ENCODE peak calls at places on chromosomes 12 and 14, in six cellular contexts. One of them, this sample, is unnamed.

GRCh38 chr14:101494826-101495225 is 66.5 kb upstream of the DIO3 start:
- DNase-seq in cardiac muscle cell: no peak
- DNase-seq in heart left ventricle: no peak
- DNase-seq in tibial nerve: peak
- DNase-seq in mammary epithelial cell: no peak
- DNase-seq in A673: no peak
- DNase-seq in this sample: no peak

GRCh38 chr14:69093551-69094421 is 59.1 kb downstream of the DCAF5 start:
- DNase-seq in cardiac muscle cell: peak
- DNase-seq in A673: peak
- DNase-seq in mammary epithelial cell: peak
- DNase-seq in heart left ventricle: no peak
- DNase-seq in tibial nerve: no peak
- DNase-seq in this sample: no peak

GRCh38 chr12:7905071-7905470 is 30.9 kb downstream of the SLC2A3 start:
- DNase-seq in tibial nerve: no peak
- DNase-seq in A673: peak
- DNase-seq in mammary epithelial cell: no peak
- DNase-seq in cardiac muscle cell: peak
- DNase-seq in heart left ventricle: no peak
- DNase-seq in this sample: no peak

GRCh38 chr12:109147954-109148353 is 31.6 kb downstream of the ACACB start:
- DNase-seq in cardiac muscle cell: peak
- DNase-seq in heart left ventricle: peak
- DNase-seq in A673: no peak
- DNase-seq in tibial nerve: no peak
- DNase-seq in mammary epithelial cell: no peak
- DNase-seq in this sample: no peak

GRCh38 chr12:8664228-8664963 is 1.8 kb upstream of the MFAP5 start:
- DNase-seq in cardiac muscle cell: no peak
- DNase-seq in heart left ventricle: peak
- DNase-seq in mammary epithelial cell: no peak
- DNase-seq in tibial nerve: peak
- DNase-seq in A673: no peak
- DNase-seq in this sample: no peak

GRCh38 chr14:54564071-54564798 is 2.7 kb upstream of the SAMD4A start:
- DNase-seq in tibial nerve: no peak
- DNase-seq in A673: peak
- DNase-seq in mammary epithelial cell: no peak
- DNase-seq in heart left ventricle: no peak
- DNase-seq in cardiac muscle cell: peak
- DNase-seq in this sample: peak

GRCh38 chr12:68358532-68359485 is 26.6 kb upstream of the MDM1 start:
- DNase-seq in cardiac muscle cell: peak
- DNase-seq in mammary epithelial cell: peak
- DNase-seq in A673: peak
- DNase-seq in tibial nerve: peak
- DNase-seq in heart left ventricle: peak
- DNase-seq in this sample: peak

GRCh38 chr12:40959041-40959440 is 229.1 kb upstream of the PDZRN4 start:
- DNase-seq in A673: no peak
- DNase-seq in cardiac muscle cell: no peak
- DNase-seq in mammary epithelial cell: peak
- DNase-seq in tibial nerve: no peak
- DNase-seq in heart left ventricle: no peak
- DNase-seq in this sample: no peak

GRCh38 chr12:108478611-108479010 is 36.5 kb upstream of the FICD start:
- DNase-seq in A673: peak
- DNase-seq in tibial nerve: no peak
- DNase-seq in mammary epithelial cell: no peak
- DNase-seq in cardiac muscle cell: no peak
- DNase-seq in heart left ventricle: no peak
- DNase-seq in this sample: no peak

GRCh38 chr12:132162508-132163031 is 18.3 kb downstream of the NOC4L start:
- DNase-seq in heart left ventricle: no peak
- DNase-seq in A673: no peak
- DNase-seq in cardiac muscle cell: peak
- DNase-seq in tibial nerve: no peak
- DNase-seq in mammary epithelial cell: peak
- DNase-seq in this sample: no peak

GRCh38 chr12:112843272-112843671 is 51.7 kb downstream of the RPH3A start:
- DNase-seq in heart left ventricle: no peak
- DNase-seq in cardiac muscle cell: peak
- DNase-seq in tibial nerve: no peak
- DNase-seq in A673: peak
- DNase-seq in mammary epithelial cell: no peak
- DNase-seq in this sample: no peak

GRCh38 chr14:71693373-71693772 is 238.9 kb upstream of the RGS6 start:
- DNase-seq in cardiac muscle cell: peak
- DNase-seq in mammary epithelial cell: no peak
- DNase-seq in heart left ventricle: no peak
- DNase-seq in tibial nerve: no peak
- DNase-seq in A673: peak
- DNase-seq in this sample: no peak

DNA sequence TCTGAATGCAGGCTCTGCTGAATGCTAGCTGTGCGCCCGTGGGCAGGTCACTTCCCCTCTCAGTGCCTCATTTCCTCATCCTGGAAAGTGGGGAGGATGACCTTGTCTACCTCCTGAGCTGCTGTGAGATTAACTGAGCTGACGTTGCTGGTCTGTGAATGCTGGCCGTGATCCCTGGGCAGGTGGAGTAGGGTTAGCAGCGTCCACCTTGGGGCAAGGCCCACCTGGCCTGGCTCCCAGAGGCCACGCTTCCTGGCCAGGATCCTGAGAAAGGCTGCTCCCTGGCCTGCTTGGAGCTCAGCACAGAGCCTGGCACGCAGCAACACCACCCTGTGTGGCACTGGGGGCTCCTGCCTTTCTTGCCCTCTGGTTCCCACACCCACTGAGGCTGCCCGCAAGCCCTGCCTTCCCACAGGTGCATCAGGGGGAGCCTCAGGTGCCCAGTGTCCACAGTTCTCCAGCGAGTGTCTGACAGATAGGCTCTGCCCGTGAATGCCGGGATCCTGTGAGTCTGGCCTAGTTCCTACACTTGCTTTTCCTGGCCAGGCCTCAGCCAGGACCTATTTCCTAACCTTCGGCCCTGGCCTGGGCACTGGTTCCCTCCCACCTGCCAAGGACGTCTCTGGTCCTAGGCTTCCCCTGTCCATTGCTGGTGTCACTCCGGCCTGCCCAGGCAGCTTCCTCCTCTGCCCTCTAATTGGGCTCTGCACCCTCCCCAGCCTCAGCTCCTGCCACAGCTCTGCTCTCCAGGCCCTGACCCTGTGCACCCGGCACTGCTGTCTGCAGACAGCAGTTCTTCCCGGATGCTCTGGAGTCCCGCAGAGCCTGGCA is 37.2 kb upstream of the TDRD9 start:
- DNase-seq in mammary epithelial cell: no peak
- DNase-seq in A673: no peak
- DNase-seq in cardiac muscle cell: no peak
- DNase-seq in tibial nerve: no peak
- DNase-seq in heart left ventricle: no peak
- DNase-seq in this sample: no peak
- TF ChIP-seq CTCF in mammary epithelial cell: no peak
- TF ChIP-seq CTCF in A673: no peak
- TF ChIP-seq CTCF in cardiac muscle cell: no peak
- TF ChIP-seq CTCF in tibial nerve: no peak
- TF ChIP-seq CTCF in heart left ventricle: no peak
- TF ChIP-seq CTCF in this sample: no peak

DNA sequence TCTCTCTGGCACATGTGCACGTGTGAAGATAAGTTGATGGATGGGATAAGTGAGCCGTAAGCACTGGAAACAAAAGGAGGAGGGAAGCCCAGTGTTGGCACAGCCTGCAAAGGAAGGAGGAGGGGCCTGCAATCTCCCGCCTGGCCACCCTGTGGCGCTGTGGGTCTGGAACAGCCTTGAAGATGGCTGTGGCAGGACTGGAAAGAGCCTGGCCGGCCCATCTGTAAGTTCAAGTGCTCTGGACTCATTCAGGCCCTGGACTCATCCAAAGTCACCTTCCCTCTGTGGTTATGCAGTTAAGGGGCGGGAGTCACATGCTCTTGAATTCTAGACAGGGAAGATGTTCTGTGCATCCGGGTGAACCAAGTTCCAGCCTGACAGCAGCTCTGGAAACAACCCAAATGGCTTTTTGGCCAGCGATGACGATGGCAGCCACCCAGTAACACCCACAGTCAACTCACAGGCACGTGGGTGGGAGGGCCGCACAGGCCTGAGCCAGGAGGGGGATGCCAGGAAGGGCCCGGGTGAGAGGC is 50.4 kb downstream of the CHGA start:
- DNase-seq in tibial nerve: peak
- DNase-seq in A673: peak
- DNase-seq in heart left ventricle: peak
- DNase-seq in mammary epithelial cell: peak
- DNase-seq in cardiac muscle cell: peak
- DNase-seq in this sample: peak
- H3K27ac ChIP-seq in tibial nerve: peak
- H3K27ac ChIP-seq in A673: no peak
- H3K27ac ChIP-seq in heart left ventricle: peak
- H3K27ac ChIP-seq in mammary epithelial cell: no peak
- H3K27ac ChIP-seq in cardiac muscle cell: no peak
- H3K27ac ChIP-seq in this sample: peak

GRCh38 chr14:22793976-22794375 is 21.3 kb downstream of the SLC7A7 start:
- DNase-seq in mammary epithelial cell: no peak
- DNase-seq in heart left ventricle: no peak
- DNase-seq in cardiac muscle cell: no peak
- DNase-seq in A673: no peak
- DNase-seq in tibial nerve: no peak
- DNase-seq in this sample: no peak

GRCh38 chr14:22792158-22792557 is 23.1 kb downstream of the SLC7A7 start:
- DNase-seq in mammary epithelial cell: no peak
- DNase-seq in tibial nerve: no peak
- DNase-seq in A673: no peak
- DNase-seq in heart left ventricle: no peak
- DNase-seq in cardiac muscle cell: no peak
- DNase-seq in this sample: no peak

GRCh38 chr14:22794533-22794932 is 20.7 kb downstream of the SLC7A7 start:
- DNase-seq in cardiac muscle cell: no peak
- DNase-seq in tibial nerve: no peak
- DNase-seq in mammary epithelial cell: no peak
- DNase-seq in A673: no peak
- DNase-seq in heart left ventricle: no peak
- DNase-seq in this sample: no peak

GRCh38 chr14:22786685-22787084 is 20.2 kb downstream of the OXA1L start:
- DNase-seq in heart left ventricle: no peak
- DNase-seq in cardiac muscle cell: no peak
- DNase-seq in mammary epithelial cell: no peak
- DNase-seq in tibial nerve: no peak
- DNase-seq in A673: no peak
- DNase-seq in this sample: no peak

DNA sequence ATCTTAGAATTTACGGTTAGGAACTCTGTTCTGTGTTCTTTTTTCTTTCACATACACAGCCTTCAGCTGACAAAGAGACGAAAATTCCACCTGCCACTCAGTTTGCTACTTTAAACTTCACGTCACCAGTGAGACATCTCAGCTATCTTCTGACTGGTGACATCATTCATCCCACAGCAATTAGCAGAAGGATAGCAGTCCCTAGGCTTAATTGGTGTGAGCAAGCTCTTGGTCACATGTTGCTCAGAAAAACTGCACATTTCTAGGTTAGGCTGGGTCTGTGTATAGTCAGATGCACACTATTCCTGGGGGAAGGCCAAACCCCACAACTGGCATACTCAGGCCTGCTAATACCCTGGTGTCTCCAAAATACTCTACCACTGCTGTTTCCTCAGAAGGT is 23.9 kb downstream of the SLC7A7 start:
- DNase-seq in tibial nerve: no peak
- DNase-seq in A673: no peak
- DNase-seq in mammary epithelial cell: peak
- DNase-seq in heart left ventricle: peak
- DNase-seq in cardiac muscle cell: peak
- DNase-seq in this sample: peak
- TF ChIP-seq CTCF in tibial nerve: no peak
- TF ChIP-seq CTCF in A673: no peak
- TF ChIP-seq CTCF in mammary epithelial cell: no peak
- TF ChIP-seq CTCF in heart left ventricle: no peak
- TF ChIP-seq CTCF in cardiac muscle cell: no peak
- TF ChIP-seq CTCF in this sample: no peak

DNA sequence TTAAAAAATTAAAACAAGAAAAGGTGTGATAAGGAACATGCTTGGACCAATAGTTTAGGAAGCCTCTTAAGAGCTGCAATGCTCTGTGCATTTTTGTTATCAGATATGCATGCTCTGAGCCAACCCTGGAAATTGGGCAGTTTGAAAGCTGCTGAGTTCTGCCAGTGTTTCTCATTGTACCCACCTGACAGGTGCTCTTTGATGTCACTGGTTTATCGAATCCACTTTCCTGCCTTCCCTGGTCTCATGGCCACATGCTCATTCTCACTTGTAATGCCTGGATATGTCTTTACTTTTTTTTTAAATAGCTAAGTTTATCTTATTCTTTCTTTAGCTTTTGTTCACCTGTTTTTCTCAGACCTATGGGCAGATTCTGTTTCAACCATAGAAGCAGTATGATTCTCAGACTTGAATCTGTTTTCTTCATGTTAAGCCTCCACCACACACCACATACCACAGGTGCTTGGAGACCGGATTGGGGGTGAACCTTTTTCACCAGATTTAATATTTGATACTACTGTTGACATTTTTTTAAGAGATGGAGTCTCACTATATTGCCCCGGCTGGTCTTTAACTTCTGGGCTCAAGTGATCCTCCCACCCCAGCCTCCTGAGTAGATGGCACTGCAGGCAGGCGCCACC is 90.7 kb downstream of the ESR2 start:
- DNase-seq in heart left ventricle: no peak
- DNase-seq in mammary epithelial cell: no peak
- DNase-seq in A673: no peak
- DNase-seq in cardiac muscle cell: no peak
- DNase-seq in tibial nerve: no peak
- DNase-seq in this sample: no peak
- H3K27ac ChIP-seq in heart left ventricle: no peak
- H3K27ac ChIP-seq in mammary epithelial cell: no peak
- H3K27ac ChIP-seq in A673: no peak
- H3K27ac ChIP-seq in cardiac muscle cell: no peak
- H3K27ac ChIP-seq in tibial nerve: no peak
- H3K27ac ChIP-seq in this sample: no peak

GRCh38 chr14:104751539-104752337 is 1.2 kb upstream of the SIVA1 start:
- DNase-seq in mammary epithelial cell: no peak
- DNase-seq in heart left ventricle: no peak
- DNase-seq in tibial nerve: no peak
- DNase-seq in cardiac muscle cell: no peak
- DNase-seq in A673: no peak
- DNase-seq in this sample: no peak
- TF ChIP-seq CTCF in mammary epithelial cell: no peak
- TF ChIP-seq CTCF in heart left ventricle: no peak
- TF ChIP-seq CTCF in tibial nerve: no peak
- TF ChIP-seq CTCF in cardiac muscle cell: no peak
- TF ChIP-seq CTCF in A673: no peak
- TF ChIP-seq CTCF in this sample: peak